ENCODE peak calls at places on chromosome X, in five cellular contexts. One of them, this sample, is unnamed.
A peak's percentile ranks its signal among the peaks of the same experiment; 100 is the strongest.

GRCh38 chrX:1391707-1392375 is at the start of gene SLC25A6:
- DNase-seq in spleen: peak; percentile 100
- DNase-seq in adrenal gland: peak; percentile 99
- DNase-seq in HCT116: peak; percentile 86
- DNase-seq in uterus: peak; percentile 98
- DNase-seq in this sample: peak; percentile 80

GRCh38 chrX:724256-724655 is 93.7 kb downstream of the SHOX start:
- DNase-seq in HCT116: no peak
- DNase-seq in adrenal gland: no peak
- DNase-seq in spleen: no peak
- DNase-seq in uterus: no peak
- DNase-seq in this sample: no peak

GRCh38 chrX:97898798-97899197 is 1015.1 kb downstream of the RPA4 start:
- DNase-seq in spleen: no peak
- DNase-seq in HCT116: no peak
- DNase-seq in uterus: no peak
- DNase-seq in adrenal gland: no peak
- DNase-seq in this sample: no peak

GRCh38 chrX:53188763-53189162 is 36.2 kb downstream of the KDM5C start:
- DNase-seq in uterus: no peak
- DNase-seq in spleen: no peak
- DNase-seq in adrenal gland: no peak
- DNase-seq in HCT116: no peak
- DNase-seq in this sample: no peak

GRCh38 chrX:114532093-114532805 is 51.6 kb upstream of the HTR2C start:
- DNase-seq in HCT116: no peak
- DNase-seq in spleen: no peak
- DNase-seq in uterus: no peak
- DNase-seq in adrenal gland: no peak
- DNase-seq in this sample: no peak

GRCh38 chrX:109830704-109831206 is 97.7 kb upstream of the ACSL4 start:
- DNase-seq in spleen: no peak
- DNase-seq in HCT116: no peak
- DNase-seq in adrenal gland: no peak
- DNase-seq in uterus: no peak
- DNase-seq in this sample: no peak

GRCh38 chrX:134453631-134454030 is 6.3 kb upstream of the HPRT1 start:
- DNase-seq in HCT116: no peak
- DNase-seq in adrenal gland: no peak
- DNase-seq in spleen: no peak
- DNase-seq in uterus: no peak
- DNase-seq in this sample: no peak

GRCh38 chrX:154607370-154607769 is 11.7 kb downstream of the CTAG1B start:
- DNase-seq in uterus: no peak
- DNase-seq in adrenal gland: no peak
- DNase-seq in HCT116: no peak
- DNase-seq in spleen: no peak
- DNase-seq in this sample: no peak

GRCh38 chrX:150456466-150456865 is 93.3 kb downstream of the MAMLD1 start:
- DNase-seq in HCT116: no peak
- DNase-seq in adrenal gland: no peak
- DNase-seq in spleen: no peak
- DNase-seq in uterus: no peak
- DNase-seq in this sample: no peak

GRCh38 chrX:126836195-126836594 is 16.7 kb downstream of the PRR32 start:
- DNase-seq in HCT116: no peak
- DNase-seq in uterus: no peak
- DNase-seq in spleen: no peak
- DNase-seq in adrenal gland: no peak
- DNase-seq in this sample: no peak

GRCh38 chrX:15359701-15360100 is 24.4 kb upstream of the PIGA start:
- DNase-seq in HCT116: no peak
- DNase-seq in uterus: no peak
- DNase-seq in spleen: no peak
- DNase-seq in adrenal gland: no peak
- DNase-seq in this sample: no peak

GRCh38 chrX:72021975-72022374 is 109.7 kb downstream of the RTL5 start:
- DNase-seq in uterus: no peak
- DNase-seq in spleen: no peak
- DNase-seq in HCT116: no peak
- DNase-seq in adrenal gland: no peak
- DNase-seq in this sample: no peak

GRCh38 chrX:151871244-151871643 is 41.4 kb upstream of the MAGEA4 start:
- DNase-seq in HCT116: peak; percentile 38
- DNase-seq in spleen: no peak
- DNase-seq in adrenal gland: peak; percentile 63
- DNase-seq in uterus: no peak
- DNase-seq in this sample: peak; percentile 15

GRCh38 chrX:7996414-7996813 is 69.2 kb upstream of the PNPLA4 start:
- DNase-seq in uterus: no peak
- DNase-seq in adrenal gland: peak; percentile 53
- DNase-seq in HCT116: no peak
- DNase-seq in spleen: no peak
- DNase-seq in this sample: no peak

GRCh38 chrX:141405878-141406492 is 163.7 kb upstream of the SPANXC start:
- DNase-seq in HCT116: no peak
- DNase-seq in uterus: no peak
- DNase-seq in adrenal gland: no peak
- DNase-seq in spleen: no peak
- DNase-seq in this sample: no peak

GRCh38 chrX:45850775-45851433 is 650.2 kb upstream of the DIPK2B start:
- DNase-seq in adrenal gland: no peak
- DNase-seq in HCT116: no peak
- DNase-seq in uterus: peak; percentile 37
- DNase-seq in spleen: peak; percentile 78
- DNase-seq in this sample: no peak

GRCh38 chrX:110346681-110347080 is 12.0 kb upstream of the RTL9 start:
- DNase-seq in spleen: no peak
- DNase-seq in adrenal gland: no peak
- DNase-seq in HCT116: no peak
- DNase-seq in uterus: no peak
- DNase-seq in this sample: no peak

GRCh38 chrX:42079968-42080367 is 156.6 kb upstream of the CASK start:
- DNase-seq in uterus: no peak
- DNase-seq in HCT116: no peak
- DNase-seq in spleen: no peak
- DNase-seq in adrenal gland: no peak
- DNase-seq in this sample: no peak

GRCh38 chrX:118164138-118164537 is 47.5 kb upstream of the KLHL13 start:
- DNase-seq in spleen: no peak
- DNase-seq in adrenal gland: no peak
- DNase-seq in HCT116: no peak
- DNase-seq in uterus: no peak
- DNase-seq in this sample: no peak

DNA sequence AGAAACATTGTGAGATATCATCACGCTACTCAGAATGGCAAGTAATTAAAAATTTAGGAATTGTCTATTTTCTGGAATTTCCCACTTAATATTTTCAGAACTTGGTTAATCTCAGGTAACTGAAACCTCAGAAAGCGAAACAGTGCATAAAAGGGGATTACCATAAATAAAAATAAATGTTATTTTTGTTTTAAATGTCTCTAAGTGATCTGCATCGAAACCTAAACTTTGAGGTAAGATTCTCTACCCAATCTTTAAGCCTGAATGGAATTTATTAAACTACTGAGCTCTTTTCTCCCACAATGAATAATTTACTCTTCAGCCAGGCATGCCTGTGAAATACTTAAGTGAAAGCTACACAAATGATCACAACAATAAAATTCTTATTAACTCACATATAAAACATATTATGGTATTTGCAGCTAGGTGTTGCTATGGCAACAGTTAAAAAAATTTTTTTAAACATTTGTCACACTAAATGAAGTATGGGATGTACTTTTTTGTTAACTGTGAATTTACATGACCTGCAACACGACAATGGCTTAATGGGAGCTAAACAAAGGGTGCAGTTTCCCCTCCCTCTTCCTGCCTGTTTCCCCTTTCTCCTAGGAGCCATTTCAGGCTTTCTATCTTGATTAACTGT is 220.2 kb upstream of the PRPS2 start:
- DNase-seq in spleen: no peak
- DNase-seq in HCT116: no peak
- DNase-seq in adrenal gland: no peak
- DNase-seq in uterus: no peak
- DNase-seq in this sample: no peak
- TF ChIP-seq POLR2A in spleen: no peak
- TF ChIP-seq POLR2A in HCT116: no peak
- TF ChIP-seq POLR2A in adrenal gland: no peak
- TF ChIP-seq POLR2A in uterus: no peak
- TF ChIP-seq POLR2A in this sample: no peak

GRCh38 chrX:39728025-39728424 is 369.7 kb downstream of the BCOR start:
- DNase-seq in uterus: peak; percentile 63
- DNase-seq in HCT116: no peak
- DNase-seq in adrenal gland: no peak
- DNase-seq in spleen: no peak
- DNase-seq in this sample: no peak
- TF ChIP-seq POLR2A in uterus: no peak
- TF ChIP-seq POLR2A in HCT116: no peak
- TF ChIP-seq POLR2A in adrenal gland: no peak
- TF ChIP-seq POLR2A in spleen: no peak
- TF ChIP-seq POLR2A in this sample: no peak

GRCh38 chrX:86047174-86047991 is at the start of gene CHM:
- DNase-seq in uterus: peak; percentile 69
- DNase-seq in adrenal gland: peak; percentile 86
- DNase-seq in spleen: peak; percentile 85
- DNase-seq in HCT116: peak; percentile 57
- DNase-seq in this sample: peak; percentile 29
- TF ChIP-seq POLR2A in uterus: peak; percentile 52
- TF ChIP-seq POLR2A in adrenal gland: peak; percentile 65
- TF ChIP-seq POLR2A in spleen: no peak
- TF ChIP-seq POLR2A in HCT116: peak; percentile 71
- TF ChIP-seq POLR2A in this sample: peak; percentile 47

DNA sequence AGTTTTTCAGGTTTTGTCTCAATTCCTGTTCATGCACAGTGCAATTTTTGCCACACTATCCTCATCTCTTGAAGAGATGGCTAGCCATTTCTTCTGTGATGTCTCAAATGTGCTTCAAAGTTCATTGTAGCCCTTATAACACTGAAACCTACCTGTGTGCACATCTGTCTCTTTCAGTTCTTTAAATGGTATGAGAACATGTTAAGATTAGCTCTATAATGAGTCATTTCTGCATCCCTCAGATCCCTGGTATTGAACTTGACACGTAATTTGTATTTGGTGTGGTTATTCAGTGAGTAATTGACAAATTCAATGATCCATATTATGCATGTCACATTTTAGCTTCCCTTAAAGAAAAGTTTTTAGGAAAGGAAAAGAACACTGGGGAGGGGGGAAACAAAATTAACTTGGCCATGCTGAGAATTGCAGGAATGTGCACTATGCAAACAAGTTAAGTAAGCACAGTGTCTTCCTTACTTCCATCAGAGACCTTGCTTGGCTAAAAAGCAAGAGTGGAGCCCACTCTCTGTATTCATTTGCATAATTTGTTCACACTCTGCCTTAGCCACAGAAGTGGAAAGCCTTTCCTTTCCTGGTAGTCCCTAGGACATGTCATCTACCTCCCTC is 659.8 kb upstream of the MAGEB2 start:
- DNase-seq in uterus: no peak
- DNase-seq in adrenal gland: no peak
- DNase-seq in spleen: no peak
- DNase-seq in HCT116: no peak
- DNase-seq in this sample: no peak
- TF ChIP-seq POLR2A in uterus: no peak
- TF ChIP-seq POLR2A in adrenal gland: no peak
- TF ChIP-seq POLR2A in spleen: no peak
- TF ChIP-seq POLR2A in HCT116: no peak
- TF ChIP-seq POLR2A in this sample: no peak

DNA sequence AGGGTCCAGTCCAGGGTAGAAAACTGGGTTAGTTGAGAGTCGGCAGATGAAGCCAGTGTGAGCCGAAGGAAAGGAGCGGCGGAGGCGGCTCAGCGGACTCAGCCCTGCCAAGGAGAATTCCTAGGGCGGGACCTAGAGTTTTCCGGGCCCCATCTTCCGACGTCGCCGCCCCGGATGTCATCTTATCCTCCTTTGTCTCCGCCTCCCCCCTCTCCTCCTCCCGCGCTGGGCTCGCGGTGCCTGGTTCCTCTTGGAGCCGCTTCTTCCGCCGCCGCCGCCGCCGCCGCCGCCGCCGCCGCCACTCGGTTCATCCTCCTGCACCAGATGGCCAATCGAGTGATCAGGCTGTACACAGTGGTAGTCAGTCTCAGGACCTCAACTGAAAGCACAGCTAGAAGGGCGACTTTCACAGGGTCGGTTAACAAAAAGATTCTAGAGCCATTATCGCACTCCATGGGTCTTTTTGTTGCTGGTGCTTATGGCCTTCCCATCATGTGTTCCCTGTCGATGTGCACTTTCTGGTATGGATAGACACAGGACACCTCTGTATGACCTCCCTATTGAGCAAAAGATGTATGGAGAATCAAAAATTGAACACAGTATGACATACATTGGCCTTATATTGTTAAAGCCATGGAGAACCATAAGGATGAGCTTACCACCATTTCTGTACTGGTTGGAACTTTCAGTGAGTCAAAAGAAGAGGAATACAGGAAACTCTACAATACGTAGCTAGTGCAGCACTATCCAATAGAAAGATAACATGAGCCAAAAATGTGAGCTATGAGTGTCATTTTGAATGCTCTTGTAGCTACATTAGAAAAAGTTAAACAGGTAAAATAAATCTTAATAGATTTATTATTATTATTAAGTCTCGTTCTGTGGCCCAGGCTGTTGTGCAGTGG is 32.4 kb upstream of the THOC2 start:
- DNase-seq in uterus: peak; percentile 87
- DNase-seq in spleen: peak; percentile 87
- DNase-seq in HCT116: peak; percentile 57
- DNase-seq in adrenal gland: peak; percentile 93
- DNase-seq in this sample: peak; percentile 66
- TF ChIP-seq POLR2A in uterus: no peak
- TF ChIP-seq POLR2A in spleen: no peak
- TF ChIP-seq POLR2A in HCT116: no peak
- TF ChIP-seq POLR2A in adrenal gland: no peak
- TF ChIP-seq POLR2A in this sample: peak; percentile 11

GRCh38 chrX:47836164-47837072 is at the start of gene ZNF81:
- DNase-seq in spleen: peak; percentile 97
- DNase-seq in uterus: peak; percentile 97
- DNase-seq in adrenal gland: peak; percentile 99
- DNase-seq in HCT116: peak; percentile 90
- DNase-seq in this sample: peak; percentile 42
- TF ChIP-seq POLR2A in spleen: peak; percentile 28
- TF ChIP-seq POLR2A in uterus: peak; percentile 43
- TF ChIP-seq POLR2A in adrenal gland: peak; percentile 77
- TF ChIP-seq POLR2A in HCT116: no peak
- TF ChIP-seq POLR2A in this sample: peak; percentile 31

DNA sequence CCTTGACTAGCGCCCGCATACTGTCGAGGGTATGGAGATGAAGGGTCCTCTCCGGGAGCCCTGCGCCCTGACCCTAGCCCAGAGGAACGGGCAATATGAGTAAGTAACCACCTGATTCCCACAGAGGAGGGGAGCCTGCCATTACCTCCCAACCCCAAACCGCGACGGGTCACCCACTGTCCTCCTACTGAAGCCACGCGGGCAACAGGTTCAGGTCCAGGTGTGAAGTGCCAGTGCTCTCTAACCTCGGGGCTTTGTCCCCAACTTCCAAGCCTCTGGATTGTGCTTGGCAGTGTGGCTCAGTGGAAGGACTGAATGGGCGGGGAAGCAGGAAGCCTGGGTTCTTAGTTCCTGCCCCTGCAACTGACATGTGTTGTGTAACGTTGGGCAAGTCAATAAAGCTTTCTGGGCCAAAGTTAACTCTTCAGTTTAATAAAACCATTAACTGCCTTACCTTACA is 696 bp downstream of the OCRL start:
- DNase-seq in HCT116: no peak
- DNase-seq in spleen: no peak
- DNase-seq in adrenal gland: peak; percentile 56
- DNase-seq in uterus: peak; percentile 18
- DNase-seq in this sample: peak; percentile 15
- TF ChIP-seq POLR2A in HCT116: no peak
- TF ChIP-seq POLR2A in spleen: no peak
- TF ChIP-seq POLR2A in adrenal gland: peak; percentile 15
- TF ChIP-seq POLR2A in uterus: no peak
- TF ChIP-seq POLR2A in this sample: no peak

GRCh38 chrX:30309139-30309571 is at the start of gene NR0B1:
- DNase-seq in uterus: no peak
- DNase-seq in spleen: peak; percentile 66
- DNase-seq in HCT116: no peak
- DNase-seq in adrenal gland: peak; percentile 80
- DNase-seq in this sample: no peak
- TF ChIP-seq POLR2A in uterus: no peak
- TF ChIP-seq POLR2A in spleen: no peak
- TF ChIP-seq POLR2A in HCT116: no peak
- TF ChIP-seq POLR2A in adrenal gland: peak; percentile 95
- TF ChIP-seq POLR2A in this sample: no peak